ENCODE peak calls at places on chromosomes 1 and 21, in seven cellular contexts. One of them, this sample, is unnamed.

GRCh38 chr1:176466514-176466913 is 3.5 kb downstream of the PAPPA2 start:
- DNase-seq in K562: peak
- DNase-seq in SK-N-SH: peak
- DNase-seq in HCT116: no peak
- DNase-seq in HepG2: peak
- DNase-seq in GM12878: no peak
- DNase-seq in H1: no peak
- DNase-seq in this sample: no peak

GRCh38 chr1:71916894-71917293 is 365.4 kb downstream of the NEGR1 start:
- DNase-seq in K562: no peak
- DNase-seq in SK-N-SH: no peak
- DNase-seq in HCT116: no peak
- DNase-seq in HepG2: no peak
- DNase-seq in GM12878: no peak
- DNase-seq in H1: no peak
- DNase-seq in this sample: peak

GRCh38 chr1:212635141-212635601 is 26.6 kb downstream of the ATF3 start:
- DNase-seq in K562: no peak
- DNase-seq in SK-N-SH: no peak
- DNase-seq in HCT116: no peak
- DNase-seq in HepG2: no peak
- DNase-seq in GM12878: peak
- DNase-seq in H1: no peak
- DNase-seq in this sample: no peak

GRCh38 chr1:175679931-175680652 is 63.3 kb downstream of the TNR start:
- DNase-seq in K562: no peak
- DNase-seq in SK-N-SH: no peak
- DNase-seq in HCT116: no peak
- DNase-seq in HepG2: no peak
- DNase-seq in GM12878: no peak
- DNase-seq in H1: no peak
- DNase-seq in this sample: no peak

GRCh38 chr1:197773856-197774255 is 1.4 kb downstream of the DENND1B start:
- DNase-seq in K562: no peak
- DNase-seq in SK-N-SH: no peak
- DNase-seq in HCT116: no peak
- DNase-seq in HepG2: no peak
- DNase-seq in GM12878: no peak
- DNase-seq in H1: no peak
- DNase-seq in this sample: no peak

GRCh38 chr21:27584266-27584665 is 617.4 kb upstream of the ADAMTS5 start:
- DNase-seq in K562: no peak
- DNase-seq in SK-N-SH: no peak
- DNase-seq in HCT116: no peak
- DNase-seq in HepG2: no peak
- DNase-seq in GM12878: no peak
- DNase-seq in H1: no peak
- DNase-seq in this sample: no peak

GRCh38 chr21:33441489-33442477 is 38.0 kb downstream of the TMEM50B start:
- DNase-seq in K562: no peak
- DNase-seq in SK-N-SH: no peak
- DNase-seq in HCT116: no peak
- DNase-seq in HepG2: no peak
- DNase-seq in GM12878: peak
- DNase-seq in H1: no peak
- DNase-seq in this sample: no peak

GRCh38 chr1:112866151-112866550 is 89.8 kb downstream of the SLC16A1 start:
- DNase-seq in K562: no peak
- DNase-seq in SK-N-SH: no peak
- DNase-seq in HCT116: no peak
- DNase-seq in HepG2: no peak
- DNase-seq in GM12878: no peak
- DNase-seq in H1: no peak
- DNase-seq in this sample: no peak

GRCh38 chr1:117612517-117613248 is 6.8 kb downstream of the TENT5C start:
- DNase-seq in K562: peak
- DNase-seq in SK-N-SH: no peak
- DNase-seq in HCT116: peak
- DNase-seq in HepG2: no peak
- DNase-seq in GM12878: no peak
- DNase-seq in H1: no peak
- DNase-seq in this sample: no peak

GRCh38 chr1:12556368-12556930 is 61.6 kb downstream of the DHRS3 start:
- DNase-seq in K562: no peak
- DNase-seq in SK-N-SH: no peak
- DNase-seq in HCT116: no peak
- DNase-seq in HepG2: no peak
- DNase-seq in GM12878: no peak
- DNase-seq in H1: no peak
- DNase-seq in this sample: no peak

GRCh38 chr1:207824691-207825090 is 72.8 kb downstream of the CD46 start:
- DNase-seq in K562: no peak
- DNase-seq in SK-N-SH: no peak
- DNase-seq in HCT116: no peak
- DNase-seq in HepG2: no peak
- DNase-seq in GM12878: peak
- DNase-seq in H1: no peak
- DNase-seq in this sample: no peak

GRCh38 chr21:31688603-31689368 is 29.3 kb downstream of the SOD1 start:
- DNase-seq in K562: no peak
- DNase-seq in SK-N-SH: no peak
- DNase-seq in HCT116: no peak
- DNase-seq in HepG2: no peak
- DNase-seq in GM12878: no peak
- DNase-seq in H1: no peak
- DNase-seq in this sample: no peak

GRCh38 chr1:164524810-164525209 is 34.2 kb upstream of the PBX1 start:
- DNase-seq in K562: no peak
- DNase-seq in SK-N-SH: no peak
- DNase-seq in HCT116: no peak
- DNase-seq in HepG2: no peak
- DNase-seq in GM12878: no peak
- DNase-seq in H1: no peak
- DNase-seq in this sample: no peak

GRCh38 chr1:225670806-225671733 is 18.1 kb upstream of the ENAH start:
- DNase-seq in K562: no peak
- DNase-seq in SK-N-SH: no peak
- DNase-seq in HCT116: no peak
- DNase-seq in HepG2: peak
- DNase-seq in GM12878: no peak
- DNase-seq in H1: no peak
- DNase-seq in this sample: no peak

GRCh38 chr1:201487742-201488141 is 18.8 kb upstream of the PHLDA3 start:
- DNase-seq in K562: no peak
- DNase-seq in SK-N-SH: no peak
- DNase-seq in HCT116: no peak
- DNase-seq in HepG2: no peak
- DNase-seq in GM12878: no peak
- DNase-seq in H1: no peak
- DNase-seq in this sample: no peak

GRCh38 chr1:246450485-246451251 is 56.4 kb downstream of the SMYD3 start:
- DNase-seq in K562: peak
- DNase-seq in SK-N-SH: peak
- DNase-seq in HCT116: peak
- DNase-seq in HepG2: peak
- DNase-seq in GM12878: no peak
- DNase-seq in H1: no peak
- DNase-seq in this sample: peak

GRCh38 chr1:25565188-25565591 is 21.8 kb downstream of the LDLRAP1 start:
- DNase-seq in K562: no peak
- DNase-seq in SK-N-SH: no peak
- DNase-seq in HCT116: no peak
- DNase-seq in HepG2: no peak
- DNase-seq in GM12878: no peak
- DNase-seq in H1: no peak
- DNase-seq in this sample: no peak

GRCh38 chr1:224458296-224458695 is 23.7 kb upstream of the WDR26 start:
- DNase-seq in K562: no peak
- DNase-seq in SK-N-SH: no peak
- DNase-seq in HCT116: no peak
- DNase-seq in HepG2: no peak
- DNase-seq in GM12878: no peak
- DNase-seq in H1: no peak
- DNase-seq in this sample: no peak

GRCh38 chr1:59142663-59143487 is 154.0 kb upstream of the FGGY start:
- DNase-seq in K562: no peak
- DNase-seq in SK-N-SH: no peak
- DNase-seq in HCT116: peak
- DNase-seq in HepG2: peak
- DNase-seq in GM12878: no peak
- DNase-seq in H1: no peak
- DNase-seq in this sample: peak

GRCh38 chr1:204087893-204088528 is 15.1 kb downstream of the SOX13 start:
- DNase-seq in K562: no peak
- DNase-seq in SK-N-SH: no peak
- DNase-seq in HCT116: no peak
- DNase-seq in HepG2: no peak
- DNase-seq in GM12878: no peak
- DNase-seq in H1: no peak
- DNase-seq in this sample: no peak
- TF ChIP-seq JUND in K562: no peak
- TF ChIP-seq JUND in SK-N-SH: no peak
- TF ChIP-seq JUND in HCT116: no peak
- TF ChIP-seq JUND in HepG2: no peak
- TF ChIP-seq JUND in GM12878: no peak
- TF ChIP-seq JUND in H1: no peak
- TF ChIP-seq JUND in this sample: no peak

DNA sequence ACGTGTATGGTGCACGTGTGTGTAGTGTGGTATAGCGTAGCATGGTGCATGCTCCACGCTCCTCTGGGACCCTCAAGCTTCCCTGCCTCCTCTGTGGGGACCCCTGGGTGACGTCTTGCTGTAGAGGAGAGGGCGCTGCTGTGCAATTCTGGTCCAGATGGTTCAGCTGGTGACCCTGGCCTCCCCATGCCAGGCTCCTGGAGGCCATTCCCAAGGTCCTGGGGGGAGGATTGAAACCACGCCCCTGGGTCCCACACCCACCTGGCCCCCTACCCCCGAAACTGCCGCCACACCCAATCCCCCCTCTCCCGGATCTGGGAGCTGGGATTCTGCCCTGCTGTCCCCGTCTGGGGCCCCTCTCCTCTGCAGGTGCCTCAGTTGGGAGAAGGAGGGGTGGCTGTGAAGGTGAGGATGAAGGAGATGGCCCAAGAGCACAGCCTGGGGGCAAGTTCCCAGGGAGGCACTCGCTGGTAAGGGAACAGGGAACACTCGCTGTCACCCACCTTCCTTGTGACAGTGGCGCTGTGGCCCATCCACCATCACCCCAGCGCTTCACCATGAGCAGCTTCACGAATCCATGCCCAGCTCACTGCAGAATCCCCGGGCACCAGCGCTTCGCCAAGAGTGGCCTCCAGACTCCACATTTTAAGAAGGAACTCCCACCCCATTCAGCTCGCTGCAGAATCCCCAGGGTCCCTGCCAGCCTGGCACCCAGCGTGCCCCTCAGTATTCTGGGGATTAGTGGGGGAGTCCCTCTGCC is 38.0 kb downstream of the WDR4 start:
- DNase-seq in K562: peak
- DNase-seq in SK-N-SH: peak
- DNase-seq in HCT116: no peak
- DNase-seq in HepG2: no peak
- DNase-seq in GM12878: no peak
- DNase-seq in H1: no peak
- DNase-seq in this sample: no peak
- TF ChIP-seq JUND in K562: no peak
- TF ChIP-seq JUND in SK-N-SH: no peak
- TF ChIP-seq JUND in HCT116: no peak
- TF ChIP-seq JUND in HepG2: no peak
- TF ChIP-seq JUND in GM12878: no peak
- TF ChIP-seq JUND in H1: no peak
- TF ChIP-seq JUND in this sample: no peak

GRCh38 chr1:172394811-172395210 is 25.7 kb upstream of the C1orf105 start:
- DNase-seq in K562: no peak
- DNase-seq in SK-N-SH: no peak
- DNase-seq in HCT116: no peak
- DNase-seq in HepG2: no peak
- DNase-seq in GM12878: no peak
- DNase-seq in H1: no peak
- DNase-seq in this sample: no peak

GRCh38 chr1:172397221-172397620 is 23.3 kb upstream of the C1orf105 start:
- DNase-seq in K562: no peak
- DNase-seq in SK-N-SH: no peak
- DNase-seq in HCT116: no peak
- DNase-seq in HepG2: no peak
- DNase-seq in GM12878: no peak
- DNase-seq in H1: no peak
- DNase-seq in this sample: no peak

GRCh38 chr1:172393354-172393753 is 27.1 kb upstream of the C1orf105 start:
- DNase-seq in K562: no peak
- DNase-seq in SK-N-SH: no peak
- DNase-seq in HCT116: no peak
- DNase-seq in HepG2: no peak
- DNase-seq in GM12878: no peak
- DNase-seq in H1: no peak
- DNase-seq in this sample: no peak

GRCh38 chr1:172391972-172392371 is 28.5 kb upstream of the C1orf105 start:
- DNase-seq in K562: no peak
- DNase-seq in SK-N-SH: no peak
- DNase-seq in HCT116: no peak
- DNase-seq in HepG2: no peak
- DNase-seq in GM12878: no peak
- DNase-seq in H1: no peak
- DNase-seq in this sample: no peak

GRCh38 chr1:172394167-172394751 is 26.2 kb upstream of the C1orf105 start:
- DNase-seq in K562: no peak
- DNase-seq in SK-N-SH: no peak
- DNase-seq in HCT116: no peak
- DNase-seq in HepG2: peak
- DNase-seq in GM12878: peak
- DNase-seq in H1: no peak
- DNase-seq in this sample: no peak
- TF ChIP-seq JUND in K562: no peak
- TF ChIP-seq JUND in SK-N-SH: no peak
- TF ChIP-seq JUND in HCT116: no peak
- TF ChIP-seq JUND in HepG2: no peak
- TF ChIP-seq JUND in GM12878: no peak
- TF ChIP-seq JUND in H1: no peak
- TF ChIP-seq JUND in this sample: no peak

DNA sequence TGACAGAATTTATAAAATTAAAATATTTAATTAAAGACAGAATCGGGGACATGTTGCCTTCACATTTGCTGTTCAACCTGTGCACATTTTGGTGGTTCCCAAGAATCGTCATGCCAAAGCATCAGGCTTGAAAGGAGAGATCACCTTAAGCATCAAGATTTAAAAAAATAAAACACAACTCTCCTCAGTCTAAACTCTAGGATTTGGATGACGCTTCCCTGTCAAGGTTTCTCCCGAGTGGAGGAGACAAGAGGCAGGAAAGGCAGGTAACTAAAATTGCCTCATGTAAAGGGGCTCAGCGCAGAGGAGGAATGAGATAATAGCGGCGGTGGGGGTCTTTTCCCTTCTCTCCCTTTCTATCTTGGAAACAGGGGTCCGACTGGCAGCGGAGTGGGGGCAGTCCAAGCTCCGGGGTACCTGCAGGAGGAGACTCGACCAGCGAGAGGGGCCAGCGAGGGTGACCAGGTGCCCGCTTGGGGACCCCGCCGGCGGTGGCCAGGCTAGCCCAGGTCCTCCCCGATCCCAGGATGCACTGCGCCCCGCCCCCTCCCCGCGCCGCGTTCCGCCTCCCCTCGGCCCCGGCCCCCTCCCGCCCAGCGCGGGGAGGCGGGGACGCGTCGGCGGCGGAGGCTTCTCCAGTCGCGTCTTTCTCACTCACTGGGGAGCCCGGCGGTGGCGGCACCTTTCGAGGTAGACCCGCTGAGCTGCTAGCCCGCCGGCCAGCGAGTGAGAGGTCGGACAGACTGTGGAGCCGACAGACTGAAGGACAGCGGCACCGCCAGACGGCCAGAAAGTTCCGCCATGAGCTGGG is at the start of gene FNBP1L:
- DNase-seq in K562: peak
- DNase-seq in SK-N-SH: peak
- DNase-seq in HCT116: no peak
- DNase-seq in HepG2: peak
- DNase-seq in GM12878: no peak
- DNase-seq in H1: peak
- DNase-seq in this sample: peak
- TF ChIP-seq JUND in K562: no peak
- TF ChIP-seq JUND in SK-N-SH: no peak
- TF ChIP-seq JUND in HCT116: no peak
- TF ChIP-seq JUND in HepG2: no peak
- TF ChIP-seq JUND in GM12878: no peak
- TF ChIP-seq JUND in H1: no peak
- TF ChIP-seq JUND in this sample: no peak